ENCODE peak calls at places on chromosome 19, in four cellular contexts. Z is BJ, O is tibial nerve, U is upper lobe of right lung. B is an unnamed sample.

GRCh38 chr19:49552749-49553148 is 24.9 kb downstream of the RCN3 start:
- DNase-seq in O (no peak), U (no peak), Z (no peak), B (no peak)

GRCh38 chr19:44689290-44690130 is 9.4 kb upstream of the CEACAM16 start:
- DNase-seq in U (peak; percentile 90), Z (no peak), O (peak; percentile 60), B (peak; percentile 84)

GRCh38 chr19:19595171-19595701 is 23.3 kb downstream of the PBX4 start:
- DNase-seq in O (no peak), U (peak; percentile 71), Z (no peak), B (peak; percentile 65)

GRCh38 chr19:8005534-8006256 is at the start of gene ELAVL1:
- DNase-seq in O (peak; percentile 84), Z (no peak), U (peak; percentile 95), B (peak; percentile 91)

GRCh38 chr19:3968556-3969434 is 2.1 kb downstream of the DAPK3 start:
- DNase-seq in Z (peak; percentile 98), O (peak; percentile 79), U (peak; percentile 82), B (peak; percentile 81)

GRCh38 chr19:14345364-14345763 is 35.9 kb upstream of the ADGRE5 start:
- DNase-seq in U (no peak), Z (no peak), O (no peak), B (no peak)

GRCh38 chr19:3458595-3459284 is 21.6 kb downstream of the SMIM24 start:
- DNase-seq in U (peak; percentile 56), Z (no peak), O (no peak), B (no peak)

GRCh38 chr19:35086455-35086854 is 29.2 kb upstream of the FXYD3 start:
- DNase-seq in O (no peak), Z (no peak), U (no peak), B (no peak)

GRCh38 chr19:33879818-33880575 is 83.3 kb downstream of the KCTD15 start:
- DNase-seq in Z (no peak), U (no peak), O (no peak), B (no peak)

GRCh38 chr19:13099073-13099999 is 3.3 kb downstream of the LYL1 start:
- DNase-seq in Z (no peak), U (peak; percentile 91), O (no peak), B (peak; percentile 91)

GRCh38 chr19:32269831-32270230 is 75.6 kb upstream of the ZNF507 start:
- DNase-seq in Z (no peak), O (no peak), U (no peak), B (no peak)

GRCh38 chr19:13920940-13921744 is 15.1 kb downstream of the CC2D1A start:
- DNase-seq in Z (no peak), O (no peak), U (no peak), B (no peak)

GRCh38 chr19:55287361-55288079 is 3.7 kb downstream of the BRSK1 start:
- DNase-seq in Z (no peak), U (no peak), O (no peak), B (no peak)

GRCh38 chr19:55283548-55284393 is at the start of gene BRSK1:
- DNase-seq in Z (no peak), U (no peak), O (no peak), B (no peak)

GRCh38 chr19:55289117-55289796 is 5.5 kb downstream of the BRSK1 start:
- DNase-seq in U (no peak), Z (no peak), O (no peak), B (no peak)

GRCh38 chr19:55284405-55285058 is 735 bp downstream of the BRSK1 start:
- DNase-seq in O (no peak), Z (no peak), U (no peak), B (no peak)

DNA sequence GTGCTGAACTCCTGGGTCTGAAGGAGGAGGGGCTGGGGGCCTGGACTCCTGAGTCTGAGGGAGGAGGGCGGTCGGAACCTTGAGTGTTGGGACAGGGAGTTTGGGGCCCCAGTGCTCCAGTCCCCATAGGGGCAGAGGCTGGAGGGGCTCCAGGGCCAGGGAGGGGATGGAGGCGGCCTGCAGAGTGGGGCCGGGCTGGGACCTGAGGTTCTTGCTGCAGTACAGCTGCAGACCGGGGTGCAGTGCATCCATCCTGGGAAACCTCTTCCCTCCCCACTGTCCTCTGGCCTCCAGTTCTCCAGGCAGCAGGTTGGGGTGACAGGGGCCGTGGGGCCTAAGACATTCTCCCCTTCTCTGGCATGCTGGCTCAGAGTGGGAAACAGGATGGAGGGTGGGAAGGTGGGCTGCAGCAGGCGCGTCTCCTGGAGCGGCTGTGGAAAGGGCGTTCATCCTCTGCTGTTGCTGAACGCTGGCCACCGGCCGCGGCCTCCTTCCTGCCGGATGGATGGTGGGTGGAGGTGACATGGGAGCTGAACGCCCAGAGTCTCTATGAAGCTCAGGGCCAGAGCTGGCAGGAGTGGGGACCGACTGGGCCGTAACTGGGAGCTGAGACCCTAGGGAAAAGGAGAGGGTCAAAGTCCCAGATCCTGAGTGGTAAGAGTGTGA is 1.6 kb downstream of the BRSK1 start:
- DNase-seq in O (no peak), Z (no peak), U (no peak), B (no peak)
- H3K4me3 ChIP-seq in O (peak overlapping the region; percentile 70), Z (peak overlapping the region; percentile 57), U (no peak overlapping the region), B (no peak overlapping the region)

GRCh38 chr19:40663712-40664692 is 26.4 kb downstream of the NUMBL start:
- DNase-seq in Z (no peak), U (no peak), O (no peak), B (no peak)
- H3K4me3 ChIP-seq in Z (peak overlapping the region; percentile 52), U (peak overlapping the region; percentile 71), O (peak overlapping the region; percentile 59), B (peak overlapping the region; percentile 76)

DNA sequence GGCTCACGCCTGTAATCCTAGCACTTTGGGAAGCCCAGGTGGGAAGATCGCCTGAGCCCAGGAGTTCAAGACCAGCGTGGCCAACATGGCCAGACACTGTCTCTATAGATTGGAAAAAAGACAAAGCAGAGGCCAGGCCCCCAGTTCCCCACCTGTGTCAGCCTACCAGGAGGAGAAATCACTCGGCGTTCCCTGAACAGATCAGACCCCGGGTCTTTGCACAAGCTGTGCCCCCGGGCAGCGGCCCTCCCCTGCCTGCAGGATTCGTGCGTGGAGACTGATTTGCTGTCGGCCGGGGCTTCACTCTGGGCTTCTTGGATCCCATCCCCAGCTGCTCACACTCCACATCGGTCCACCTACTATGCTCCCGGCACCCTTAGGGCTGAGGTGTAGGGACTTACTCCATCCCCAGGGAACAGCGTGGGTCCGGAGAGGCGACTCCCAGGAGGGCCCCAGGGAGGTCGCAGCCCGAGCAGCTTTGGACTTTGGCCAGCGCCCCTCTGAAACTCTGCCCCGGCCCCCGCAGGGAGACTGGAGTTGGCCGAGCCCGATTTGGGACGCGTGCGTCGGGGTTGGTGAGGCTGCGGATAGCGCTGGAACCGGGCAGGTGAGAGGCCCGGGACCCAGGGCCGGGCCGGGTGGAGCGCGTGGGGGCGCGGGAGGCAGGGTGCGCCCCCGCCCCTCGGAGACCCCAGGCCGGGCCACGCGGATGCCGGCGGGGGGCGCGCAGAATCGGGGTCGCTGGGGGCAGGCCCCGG is 515 bp upstream of the EFNA2 start:
- DNase-seq in Z (no peak), U (no peak), O (no peak), B (no peak)
- H3K4me3 ChIP-seq in Z (no peak overlapping the region), U (no peak overlapping the region), O (no peak overlapping the region), B (no peak overlapping the region)

DNA sequence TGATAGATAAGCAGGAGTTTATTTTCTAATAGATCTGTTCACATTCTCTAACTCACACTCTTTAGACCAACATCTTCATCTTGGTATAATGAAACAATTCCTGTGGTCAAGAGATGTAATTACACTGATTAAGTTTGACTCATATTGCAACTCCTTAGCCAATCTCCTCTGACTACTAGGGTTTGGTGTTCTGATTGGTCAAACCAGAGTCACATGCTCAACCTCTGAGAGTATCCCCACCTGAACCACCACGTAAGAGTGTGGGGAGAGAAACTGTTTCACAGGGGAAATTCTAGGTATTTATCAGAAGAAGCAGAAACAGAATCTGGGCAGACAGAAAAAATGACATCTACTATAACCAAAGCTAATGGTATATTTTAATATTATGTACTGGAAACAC is 42.4 kb downstream of the UQCRFS1 start:
- DNase-seq in O (no peak), Z (no peak), U (no peak), B (no peak)
- H3K4me3 ChIP-seq in O (no peak overlapping the region), Z (no peak overlapping the region), U (no peak overlapping the region), B (no peak overlapping the region)

DNA sequence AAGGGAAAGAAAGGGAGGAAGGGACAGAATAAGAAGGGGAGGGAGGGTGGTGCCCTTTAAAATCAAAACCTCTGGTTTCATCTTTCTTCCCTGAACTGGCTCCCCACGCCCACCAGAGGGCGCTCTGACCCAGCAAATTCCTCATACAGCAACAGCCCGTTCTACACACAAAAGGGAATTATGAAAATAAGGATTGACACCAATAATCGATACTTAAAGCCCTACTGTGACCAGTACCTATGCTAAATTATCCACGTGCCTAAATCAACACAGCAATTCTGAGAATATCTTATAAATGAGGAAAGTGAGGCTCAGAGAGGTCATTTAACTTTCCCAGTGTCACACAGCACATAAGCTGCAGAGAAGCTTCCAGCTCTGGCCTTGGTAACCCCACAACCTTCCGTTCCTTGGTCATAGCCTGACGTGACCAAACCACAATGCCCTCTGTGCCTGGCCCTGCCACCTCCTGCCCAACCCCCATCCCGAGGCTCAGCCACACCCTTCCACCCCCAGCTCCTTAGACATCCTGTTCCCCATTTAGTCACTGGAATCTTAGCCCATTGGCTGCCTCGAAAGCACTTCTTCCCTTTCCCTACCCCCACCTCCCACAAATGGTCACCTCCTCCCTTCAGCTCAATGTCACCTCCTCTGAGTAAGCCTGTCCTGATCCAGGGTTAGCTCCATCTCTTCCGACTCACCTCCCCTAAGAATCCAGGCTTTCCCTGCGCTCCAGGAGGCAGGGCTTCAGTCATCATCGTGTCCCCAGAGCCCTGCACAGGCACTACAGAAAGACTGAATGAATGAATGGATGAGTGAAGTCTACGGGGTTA is 34.2 kb upstream of the PNMA8B start:
- DNase-seq in U (peak; percentile 88), Z (no peak), O (peak; percentile 30), B (peak; percentile 86)
- H3K4me3 ChIP-seq in U (no peak overlapping the region), Z (no peak overlapping the region), O (no peak overlapping the region), B (no peak overlapping the region)